ENCODE peak calls at places on chromosomes 5 and 9, in seven cellular contexts. K is A673; X is LoVo; Z is brain microvascular endothelial cell; G is activated CD4-positive, alpha-beta T cell treated with anti-CD3 and anti-CD28 coated beads for 4 hours; H is AG09319; Q is D341Med. F is an unnamed sample.
A peak's percentile ranks its signal among the peaks of the same experiment; 100 is the strongest.

GRCh38 chr9:4430492-4431261 is 59.6 kb upstream of the SLC1A1 start:
- DNase-seq in K (no peak), X (no peak), Z (peak; percentile 22), G (no peak), H (no peak), Q (no peak), F (no peak)

GRCh38 chr9:132885691-132886357 is 7.1 kb downstream of the SPACA9 start:
- DNase-seq in K (no peak), X (no peak), Z (no peak), G (no peak), H (no peak), Q (no peak), F (no peak)

GRCh38 chr5:170306381-170306790 is 8.8 kb upstream of the LCP2 start:
- DNase-seq in K (peak; percentile 75), X (no peak), Z (peak; percentile 92), G (no peak), H (peak; percentile 11), Q (no peak), F (no peak)

GRCh38 chr9:20611751-20612287 is 10.5 kb downstream of the MLLT3 start:
- DNase-seq in K (peak; percentile 33), X (peak; percentile 79), Z (peak; percentile 72), G (no peak), H (no peak), Q (no peak), F (no peak)

GRCh38 chr5:134577796-134578577 is 52.5 kb downstream of the JADE2 start:
- DNase-seq in K (peak; percentile 86), X (peak; percentile 68), Z (peak; percentile 72), G (peak; percentile 67), H (no peak), Q (peak; percentile 84), F (peak; percentile 27)

GRCh38 chr5:171755354-171755821 is 30.2 kb upstream of the SMIM23 start:
- DNase-seq in K (no peak), X (no peak), Z (no peak), G (no peak), H (peak; percentile 45), Q (no peak), F (no peak)

GRCh38 chr5:90645024-90645610 is 86.5 kb downstream of the ADGRV1 start:
- DNase-seq in K (no peak), X (no peak), Z (peak; percentile 18), G (no peak), H (no peak), Q (no peak), F (no peak)

GRCh38 chr5:135829681-135830383 is 4.6 kb upstream of the SLC25A48 start:
- DNase-seq in K (peak; percentile 84), X (peak; percentile 65), Z (peak; percentile 47), G (no peak), H (no peak), Q (peak; percentile 85), F (peak; percentile 68)

GRCh38 chr9:129166962-129167557 is 11.0 kb downstream of the IER5L start:
- DNase-seq in K (peak; percentile 48), X (peak; percentile 83), Z (peak; percentile 59), G (peak; percentile 29), H (no peak), Q (no peak), F (no peak)

GRCh38 chr5:174596429-174596828 is 128.0 kb upstream of the MSX2 start:
- DNase-seq in K (no peak), X (no peak), Z (peak; percentile 26), G (no peak), H (no peak), Q (no peak), F (no peak)

GRCh38 chr5:93600409-93601052 is 17.5 kb downstream of the NR2F1 start:
- DNase-seq in K (no peak), X (no peak), Z (no peak), G (no peak), H (no peak), Q (no peak), F (no peak)

GRCh38 chr9:114570742-114571141 is 16.8 kb upstream of the ATP6V1G1 start:
- DNase-seq in K (no peak), X (no peak), Z (no peak), G (no peak), H (no peak), Q (no peak), F (no peak)

F was measured in substantia nigra.